ENCODE peak calls at places on chromosomes 6 and 20, in four cellular contexts. L is H1, F is GM12878, N is A549. W is an unnamed sample.

GRCh38 chr6:7254980-7255825 is 57.8 kb downstream of the SSR1 start:
- DNase-seq in L (no peak), F (no peak), N (no peak), W (no peak)

GRCh38 chr6:44131880-44132279 is 4.5 kb downstream of the TMEM63B start:
- DNase-seq in L (no peak), F (no peak), N (no peak), W (no peak)

GRCh38 chr6:141988954-141989705 is 143.6 kb upstream of the GJE1 start:
- DNase-seq in L (peak), F (no peak), N (peak), W (peak)

GRCh38 chr6:127539292-127539691 is 20.2 kb upstream of the MTCL3 start:
- DNase-seq in L (no peak), F (no peak), N (no peak), W (peak)

GRCh38 chr6:37566209-37566859 is 66.6 kb upstream of the CCDC167 start:
- DNase-seq in L (peak), F (no peak), N (peak), W (no peak)

GRCh38 chr6:51959744-51960383 is 127.5 kb downstream of the PKHD1 start:
- DNase-seq in L (peak), F (peak), N (peak), W (peak)

GRCh38 chr6:52616271-52616670 is 39.4 kb upstream of the TRAM2 start:
- DNase-seq in L (no peak), F (no peak), N (no peak), W (no peak)

GRCh38 chr20:10350188-10350842 is 83.7 kb downstream of the MKKS start:
- DNase-seq in L (no peak), F (peak), N (no peak), W (no peak)

GRCh38 chr20:56636701-56637100 is 7.6 kb downstream of the TFAP2C start:
- DNase-seq in L (no peak), F (no peak), N (peak), W (no peak)

GRCh38 chr6:13375360-13375878 is 47.1 kb upstream of the TBC1D7 start:
- DNase-seq in L (no peak), F (peak), N (no peak), W (no peak)
- TF ChIP-seq RFX5 in L (no peak), F (no peak), N (no peak), W (no peak)

GRCh38 chr6:81003156-81003555 is 749.3 kb downstream of the TENT5A start:
- DNase-seq in L (no peak), F (no peak), N (no peak), W (no peak)

GRCh38 chr6:81003894-81004293 is 748.6 kb downstream of the TENT5A start:
- DNase-seq in L (no peak), F (no peak), N (no peak), W (no peak)

DNA sequence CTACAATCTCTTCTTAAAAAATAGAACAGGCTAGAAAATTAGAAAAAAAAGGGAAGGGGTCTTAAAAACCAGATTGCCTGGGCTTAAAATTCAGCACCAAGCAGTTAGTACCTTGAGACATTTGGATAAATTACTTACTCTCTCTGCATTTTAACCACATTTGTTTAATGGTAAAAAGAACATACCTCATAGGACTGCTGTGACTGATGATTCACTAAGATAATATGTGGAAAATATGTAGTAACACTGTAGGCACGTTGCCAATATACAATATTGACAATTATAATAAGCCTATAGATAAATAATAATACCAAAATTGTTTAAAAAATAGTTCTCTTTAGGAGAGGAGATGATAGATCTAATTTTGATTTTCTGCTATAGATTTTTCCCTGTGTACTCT is 750.4 kb downstream of the TENT5A start:
- DNase-seq in L (no peak), F (no peak), N (no peak), W (no peak)
- TF ChIP-seq RFX5 in L (no peak), F (no peak), N (no peak), W (no peak)

GRCh38 chr6:107440935-107441334 is 18.4 kb downstream of the PDSS2 start:
- DNase-seq in L (no peak), F (no peak), N (no peak), W (no peak)
- TF ChIP-seq RFX5 in L (no peak), F (no peak), N (no peak), W (no peak)

GRCh38 chr6:104402572-104402971 is 457.1 kb downstream of the HACE1 start:
- DNase-seq in L (no peak), F (no peak), N (no peak), W (no peak)
- TF ChIP-seq RFX5 in L (no peak), F (no peak), N (no peak), W (no peak)

GRCh38 chr6:54916858-54917257 is 70.3 kb downstream of the FAM83B start:
- DNase-seq in L (no peak), F (no peak), N (peak), W (peak)
- TF ChIP-seq RFX5 in L (no peak), F (no peak), N (no peak), W (no peak)

GRCh38 chr20:50313223-50313820 is 122.7 kb downstream of the CEBPB start:
- DNase-seq in L (no peak), F (no peak), N (peak), W (peak)

GRCh38 chr20:50314936-50315335 is 124.3 kb downstream of the CEBPB start:
- DNase-seq in L (no peak), F (no peak), N (no peak), W (no peak)

GRCh38 chr20:50312682-50313187 is 122.1 kb downstream of the CEBPB start:
- DNase-seq in L (no peak), F (no peak), N (no peak), W (peak)

GRCh38 chr20:50313827-50314226 is 123.2 kb downstream of the CEBPB start:
- DNase-seq in L (no peak), F (no peak), N (no peak), W (no peak)

GRCh38 chr20:50314326-50314725 is 123.7 kb downstream of the CEBPB start:
- DNase-seq in L (no peak), F (no peak), N (no peak), W (no peak)
- TF ChIP-seq RFX5 in L (no peak), F (no peak), N (no peak), W (no peak)

GRCh38 chr6:116057766-116058165 is 2.9 kb downstream of the FRK start:
- DNase-seq in L (no peak), F (no peak), N (no peak), W (no peak)

GRCh38 chr6:116062496-116062895 is 1.8 kb upstream of the FRK start:
- DNase-seq in L (no peak), F (no peak), N (no peak), W (no peak)

GRCh38 chr6:116059713-116060571 is 749 bp downstream of the FRK start:
- DNase-seq in L (no peak), F (peak), N (no peak), W (no peak)

GRCh38 chr6:116064626-116065025 is 3.9 kb upstream of the FRK start:
- DNase-seq in L (no peak), F (no peak), N (no peak), W (no peak)

DNA sequence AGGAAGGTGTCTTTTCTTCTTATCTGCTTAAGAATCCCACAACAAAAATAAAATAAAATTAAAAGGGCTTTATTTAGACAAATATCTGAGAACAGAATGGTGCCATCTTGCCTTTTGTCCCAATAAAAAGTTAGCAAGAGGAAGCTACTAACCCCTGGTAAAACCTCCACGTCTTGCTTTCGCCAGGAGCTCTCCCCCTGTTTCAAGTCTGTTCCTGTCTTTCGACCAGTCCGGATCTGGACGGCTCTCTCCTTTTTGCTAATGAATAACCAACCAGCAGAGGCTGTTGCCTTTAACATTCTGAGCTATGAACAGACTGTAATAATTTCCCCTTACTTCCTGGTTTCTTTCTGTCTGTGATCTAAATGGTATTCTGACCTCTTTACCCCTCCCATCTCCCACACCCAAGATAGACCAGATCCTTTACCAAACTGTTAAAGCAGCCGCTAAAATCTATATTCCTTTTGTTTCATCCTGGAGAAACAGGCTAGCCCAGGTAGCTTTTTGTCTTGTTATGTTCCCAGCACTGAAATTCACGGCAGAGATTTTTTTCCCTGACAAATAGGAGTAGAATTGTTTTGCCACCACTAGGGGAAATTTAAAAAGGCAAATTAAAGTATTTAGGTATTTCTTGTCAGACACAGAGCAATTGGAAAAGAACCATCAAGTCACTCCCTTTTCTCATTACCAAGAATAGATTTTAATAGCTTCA is at the start of gene FRK:
- DNase-seq in L (no peak), F (no peak), N (peak), W (peak)
- TF ChIP-seq RFX5 in L (no peak), F (no peak), N (no peak), W (no peak)

DNA sequence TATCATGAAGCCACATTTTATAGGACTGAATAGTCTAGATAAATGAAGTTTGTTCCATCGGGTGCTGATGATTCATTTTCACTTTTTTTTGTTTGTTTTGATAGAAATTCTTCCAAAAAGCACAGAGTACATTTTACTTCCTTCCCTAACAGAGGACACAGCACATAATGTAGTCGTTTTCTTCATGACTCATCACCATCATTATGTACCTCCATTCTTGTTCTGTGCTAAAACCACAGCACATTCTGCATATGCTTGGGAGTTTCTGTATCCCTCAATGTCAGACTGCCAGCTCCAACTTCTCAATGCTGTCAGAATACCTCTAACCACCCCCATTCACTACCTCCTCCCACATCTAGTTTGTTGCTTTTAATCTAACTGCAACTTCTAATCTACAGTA is 1004.9 kb upstream of the ADGRB3 start:
- DNase-seq in L (no peak), F (no peak), N (no peak), W (peak)
- TF ChIP-seq RFX5 in L (no peak), F (no peak), N (no peak), W (no peak)

DNA sequence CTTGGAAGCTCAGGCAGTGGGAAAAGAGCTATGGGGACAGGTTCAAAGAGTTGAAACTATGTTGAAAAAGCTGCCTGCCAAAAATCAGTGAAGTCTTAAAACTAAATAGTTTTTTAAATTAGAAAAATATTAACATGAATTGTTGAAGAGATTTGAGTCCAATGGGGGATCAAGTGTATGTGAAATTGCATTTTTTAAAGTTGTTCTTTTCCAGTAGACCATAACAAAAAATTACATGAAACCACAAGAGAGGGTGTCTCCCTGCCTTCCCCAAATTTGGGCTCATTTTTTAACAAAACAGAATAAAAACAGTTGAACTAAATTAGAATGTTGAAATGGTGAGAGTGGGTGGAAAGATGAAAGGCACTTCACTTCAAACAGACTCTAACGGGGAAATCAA is 31.5 kb upstream of the COL10A1 start:
- DNase-seq in L (no peak), F (no peak), N (no peak), W (no peak)
- TF ChIP-seq RFX5 in L (no peak), F (no peak), N (no peak), W (no peak)

GRCh38 chr6:67016921-67017460 is 1310.0 kb upstream of the EYS start:
- DNase-seq in L (no peak), F (no peak), N (no peak), W (no peak)
- TF ChIP-seq RFX5 in L (no peak), F (no peak), N (no peak), W (no peak)

W was measured in IMR-90.